ENCODE peak calls at places on chromosomes 3 and 15, in eight cellular contexts. One of them, this sample, is unnamed.

GRCh38 chr3:122668930-122669730 is 11.5 kb upstream of the PARP14 start:
- DNase-seq in astrocyte: peak
- DNase-seq in HFF-Myc: peak
- DNase-seq in sigmoid colon: no peak
- DNase-seq in AG04450: peak
- DNase-seq in CD4-positive, alpha-beta T cell: no peak
- DNase-seq in left ventricle myocardium inferior: no peak
- DNase-seq in lung: no peak
- DNase-seq in this sample: no peak

GRCh38 chr15:84914351-84914750 is 29.9 kb downstream of the SLC28A1 start:
- DNase-seq in astrocyte: no peak
- DNase-seq in HFF-Myc: no peak
- DNase-seq in sigmoid colon: no peak
- DNase-seq in AG04450: no peak
- DNase-seq in CD4-positive, alpha-beta T cell: no peak
- DNase-seq in left ventricle myocardium inferior: no peak
- DNase-seq in lung: no peak
- DNase-seq in this sample: no peak

GRCh38 chr3:22996926-22997600 is 206.1 kb upstream of the UBE2E2 start:
- DNase-seq in astrocyte: no peak
- DNase-seq in HFF-Myc: no peak
- DNase-seq in sigmoid colon: no peak
- DNase-seq in AG04450: no peak
- DNase-seq in CD4-positive, alpha-beta T cell: no peak
- DNase-seq in left ventricle myocardium inferior: no peak
- DNase-seq in lung: no peak
- DNase-seq in this sample: no peak

GRCh38 chr15:89167267-89168176 is 53.9 kb downstream of the RLBP1 start:
- DNase-seq in astrocyte: peak
- DNase-seq in HFF-Myc: peak
- DNase-seq in sigmoid colon: no peak
- DNase-seq in AG04450: no peak
- DNase-seq in CD4-positive, alpha-beta T cell: no peak
- DNase-seq in left ventricle myocardium inferior: no peak
- DNase-seq in lung: peak
- DNase-seq in this sample: no peak

GRCh38 chr3:49469037-49469875 is 811 bp upstream of the DAG1 start:
- DNase-seq in astrocyte: peak
- DNase-seq in HFF-Myc: peak
- DNase-seq in sigmoid colon: peak
- DNase-seq in AG04450: no peak
- DNase-seq in CD4-positive, alpha-beta T cell: no peak
- DNase-seq in left ventricle myocardium inferior: peak
- DNase-seq in lung: peak
- DNase-seq in this sample: no peak

GRCh38 chr15:56367156-56367555 is 1.9 kb downstream of the TEX9 start:
- DNase-seq in astrocyte: no peak
- DNase-seq in HFF-Myc: no peak
- DNase-seq in sigmoid colon: no peak
- DNase-seq in AG04450: no peak
- DNase-seq in CD4-positive, alpha-beta T cell: no peak
- DNase-seq in left ventricle myocardium inferior: no peak
- DNase-seq in lung: no peak
- DNase-seq in this sample: no peak

GRCh38 chr15:49815506-49815905 is 194.7 kb downstream of the DTWD1 start:
- DNase-seq in astrocyte: no peak
- DNase-seq in HFF-Myc: no peak
- DNase-seq in sigmoid colon: no peak
- DNase-seq in AG04450: no peak
- DNase-seq in CD4-positive, alpha-beta T cell: no peak
- DNase-seq in left ventricle myocardium inferior: no peak
- DNase-seq in lung: no peak
- DNase-seq in this sample: no peak

GRCh38 chr3:30664884-30665283 is 58.5 kb downstream of the TGFBR2 start:
- DNase-seq in astrocyte: no peak
- DNase-seq in HFF-Myc: no peak
- DNase-seq in sigmoid colon: no peak
- DNase-seq in AG04450: no peak
- DNase-seq in CD4-positive, alpha-beta T cell: no peak
- DNase-seq in left ventricle myocardium inferior: no peak
- DNase-seq in lung: no peak
- DNase-seq in this sample: no peak

GRCh38 chr3:312170-312569 is 115.6 kb downstream of the CHL1 start:
- DNase-seq in astrocyte: no peak
- DNase-seq in HFF-Myc: no peak
- DNase-seq in sigmoid colon: no peak
- DNase-seq in AG04450: no peak
- DNase-seq in CD4-positive, alpha-beta T cell: no peak
- DNase-seq in left ventricle myocardium inferior: no peak
- DNase-seq in lung: no peak
- DNase-seq in this sample: no peak

GRCh38 chr3:172787019-172787418 is 36.5 kb downstream of the ECT2 start:
- DNase-seq in astrocyte: no peak
- DNase-seq in HFF-Myc: no peak
- DNase-seq in sigmoid colon: no peak
- DNase-seq in AG04450: no peak
- DNase-seq in CD4-positive, alpha-beta T cell: no peak
- DNase-seq in left ventricle myocardium inferior: no peak
- DNase-seq in lung: no peak
- DNase-seq in this sample: no peak

GRCh38 chr15:29183071-29183831 is 86.4 kb downstream of the NSMCE3 start:
- DNase-seq in astrocyte: no peak
- DNase-seq in HFF-Myc: no peak
- DNase-seq in sigmoid colon: no peak
- DNase-seq in AG04450: no peak
- DNase-seq in CD4-positive, alpha-beta T cell: no peak
- DNase-seq in left ventricle myocardium inferior: no peak
- DNase-seq in lung: no peak
- DNase-seq in this sample: no peak

GRCh38 chr3:42020681-42021307 is 58.9 kb upstream of the ULK4 start:
- DNase-seq in astrocyte: peak
- DNase-seq in HFF-Myc: no peak
- DNase-seq in sigmoid colon: no peak
- DNase-seq in AG04450: no peak
- DNase-seq in CD4-positive, alpha-beta T cell: no peak
- DNase-seq in left ventricle myocardium inferior: no peak
- DNase-seq in lung: no peak
- DNase-seq in this sample: no peak

GRCh38 chr15:77033729-77034619 is 36.9 kb downstream of the TSPAN3 start:
- DNase-seq in astrocyte: no peak
- DNase-seq in HFF-Myc: no peak
- DNase-seq in sigmoid colon: peak
- DNase-seq in AG04450: no peak
- DNase-seq in CD4-positive, alpha-beta T cell: no peak
- DNase-seq in left ventricle myocardium inferior: no peak
- DNase-seq in lung: no peak
- DNase-seq in this sample: peak

GRCh38 chr3:16257304-16257703 is 7.4 kb downstream of the DPH3 start:
- DNase-seq in astrocyte: no peak
- DNase-seq in HFF-Myc: no peak
- DNase-seq in sigmoid colon: no peak
- DNase-seq in AG04450: no peak
- DNase-seq in CD4-positive, alpha-beta T cell: no peak
- DNase-seq in left ventricle myocardium inferior: no peak
- DNase-seq in lung: no peak
- DNase-seq in this sample: no peak

GRCh38 chr3:30632065-30632464 is 25.7 kb downstream of the TGFBR2 start:
- DNase-seq in astrocyte: no peak
- DNase-seq in HFF-Myc: no peak
- DNase-seq in sigmoid colon: no peak
- DNase-seq in AG04450: no peak
- DNase-seq in CD4-positive, alpha-beta T cell: no peak
- DNase-seq in left ventricle myocardium inferior: no peak
- DNase-seq in lung: no peak
- DNase-seq in this sample: no peak

GRCh38 chr3:40333416-40333815 is 23.9 kb downstream of the EIF1B start:
- DNase-seq in astrocyte: no peak
- DNase-seq in HFF-Myc: no peak
- DNase-seq in sigmoid colon: no peak
- DNase-seq in AG04450: no peak
- DNase-seq in CD4-positive, alpha-beta T cell: no peak
- DNase-seq in left ventricle myocardium inferior: peak
- DNase-seq in lung: no peak
- DNase-seq in this sample: no peak

GRCh38 chr3:3110749-3111361 is 681 bp upstream of the IL5RA start:
- DNase-seq in astrocyte: no peak
- DNase-seq in HFF-Myc: no peak
- DNase-seq in sigmoid colon: no peak
- DNase-seq in AG04450: no peak
- DNase-seq in CD4-positive, alpha-beta T cell: no peak
- DNase-seq in left ventricle myocardium inferior: no peak
- DNase-seq in lung: no peak
- DNase-seq in this sample: no peak

GRCh38 chr3:45927881-45928280 is 15.4 kb upstream of the CXCR6 start:
- DNase-seq in astrocyte: peak
- DNase-seq in HFF-Myc: no peak
- DNase-seq in sigmoid colon: no peak
- DNase-seq in AG04450: no peak
- DNase-seq in CD4-positive, alpha-beta T cell: no peak
- DNase-seq in left ventricle myocardium inferior: no peak
- DNase-seq in lung: no peak
- DNase-seq in this sample: no peak

GRCh38 chr15:35123743-35124142 is 38.6 kb upstream of the NANOGP8 start:
- DNase-seq in astrocyte: peak
- DNase-seq in HFF-Myc: no peak
- DNase-seq in sigmoid colon: no peak
- DNase-seq in AG04450: no peak
- DNase-seq in CD4-positive, alpha-beta T cell: no peak
- DNase-seq in left ventricle myocardium inferior: no peak
- DNase-seq in lung: no peak
- DNase-seq in this sample: no peak

GRCh38 chr3:128725932-128726690 is at the start of gene RAB7A:
- DNase-seq in astrocyte: peak
- DNase-seq in HFF-Myc: peak
- DNase-seq in sigmoid colon: peak
- DNase-seq in AG04450: peak
- DNase-seq in CD4-positive, alpha-beta T cell: peak
- DNase-seq in left ventricle myocardium inferior: peak
- DNase-seq in lung: peak
- DNase-seq in this sample: peak
- TF ChIP-seq CTCF in astrocyte: no peak
- TF ChIP-seq CTCF in HFF-Myc: no peak
- TF ChIP-seq CTCF in sigmoid colon: no peak
- TF ChIP-seq CTCF in AG04450: no peak
- TF ChIP-seq CTCF in CD4-positive, alpha-beta T cell: no peak
- TF ChIP-seq CTCF in left ventricle myocardium inferior: no peak
- TF ChIP-seq CTCF in lung: no peak
- TF ChIP-seq CTCF in this sample: no peak

DNA sequence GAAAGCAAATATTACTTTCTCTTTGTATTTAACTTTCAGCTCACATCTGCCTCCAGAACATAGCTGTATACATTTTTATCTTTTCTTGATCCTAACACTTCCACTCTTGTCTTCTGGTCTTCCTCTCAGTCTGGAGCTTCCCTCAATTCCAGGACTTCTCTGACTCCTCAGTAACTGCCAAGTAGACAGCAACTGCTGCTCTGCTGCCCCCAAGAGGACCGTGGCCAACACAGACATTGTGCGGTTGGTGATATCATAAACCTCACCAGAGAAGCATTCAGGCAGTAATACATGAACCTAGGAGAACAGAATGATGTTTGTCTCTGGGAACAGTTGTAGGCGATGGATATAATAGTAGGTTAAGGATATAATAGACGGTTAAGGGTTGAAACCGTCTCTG is 45.2 kb upstream of the FGF12 start:
- DNase-seq in astrocyte: peak
- DNase-seq in HFF-Myc: no peak
- DNase-seq in sigmoid colon: no peak
- DNase-seq in AG04450: no peak
- DNase-seq in CD4-positive, alpha-beta T cell: no peak
- DNase-seq in left ventricle myocardium inferior: peak
- DNase-seq in lung: no peak
- DNase-seq in this sample: no peak
- TF ChIP-seq CTCF in astrocyte: peak
- TF ChIP-seq CTCF in HFF-Myc: peak
- TF ChIP-seq CTCF in sigmoid colon: no peak
- TF ChIP-seq CTCF in AG04450: peak
- TF ChIP-seq CTCF in CD4-positive, alpha-beta T cell: no peak
- TF ChIP-seq CTCF in left ventricle myocardium inferior: peak
- TF ChIP-seq CTCF in lung: no peak
- TF ChIP-seq CTCF in this sample: no peak

DNA sequence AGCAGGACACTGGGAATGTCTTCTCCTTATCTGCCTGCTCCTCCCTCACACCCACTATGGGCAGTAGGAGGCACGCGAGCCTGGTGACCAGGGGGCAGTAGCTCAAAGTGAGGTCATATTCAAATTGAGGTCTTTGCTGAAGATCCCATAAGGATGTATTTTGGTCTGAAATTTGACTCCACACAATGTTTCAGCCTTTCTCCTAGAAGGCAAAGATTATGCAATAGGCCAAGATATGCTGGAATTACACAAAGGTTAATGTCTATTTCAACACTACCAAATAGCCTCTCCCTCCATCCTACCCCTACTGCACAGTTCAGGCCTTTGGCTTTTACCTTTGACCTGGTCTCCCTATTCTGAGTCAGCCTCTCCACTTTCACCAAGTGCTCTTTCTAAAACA is 203.0 kb downstream of the TIGIT start:
- DNase-seq in astrocyte: peak
- DNase-seq in HFF-Myc: peak
- DNase-seq in sigmoid colon: no peak
- DNase-seq in AG04450: no peak
- DNase-seq in CD4-positive, alpha-beta T cell: no peak
- DNase-seq in left ventricle myocardium inferior: no peak
- DNase-seq in lung: no peak
- DNase-seq in this sample: no peak
- TF ChIP-seq CTCF in astrocyte: no peak
- TF ChIP-seq CTCF in HFF-Myc: no peak
- TF ChIP-seq CTCF in sigmoid colon: no peak
- TF ChIP-seq CTCF in AG04450: no peak
- TF ChIP-seq CTCF in CD4-positive, alpha-beta T cell: no peak
- TF ChIP-seq CTCF in left ventricle myocardium inferior: no peak
- TF ChIP-seq CTCF in lung: no peak
- TF ChIP-seq CTCF in this sample: no peak

DNA sequence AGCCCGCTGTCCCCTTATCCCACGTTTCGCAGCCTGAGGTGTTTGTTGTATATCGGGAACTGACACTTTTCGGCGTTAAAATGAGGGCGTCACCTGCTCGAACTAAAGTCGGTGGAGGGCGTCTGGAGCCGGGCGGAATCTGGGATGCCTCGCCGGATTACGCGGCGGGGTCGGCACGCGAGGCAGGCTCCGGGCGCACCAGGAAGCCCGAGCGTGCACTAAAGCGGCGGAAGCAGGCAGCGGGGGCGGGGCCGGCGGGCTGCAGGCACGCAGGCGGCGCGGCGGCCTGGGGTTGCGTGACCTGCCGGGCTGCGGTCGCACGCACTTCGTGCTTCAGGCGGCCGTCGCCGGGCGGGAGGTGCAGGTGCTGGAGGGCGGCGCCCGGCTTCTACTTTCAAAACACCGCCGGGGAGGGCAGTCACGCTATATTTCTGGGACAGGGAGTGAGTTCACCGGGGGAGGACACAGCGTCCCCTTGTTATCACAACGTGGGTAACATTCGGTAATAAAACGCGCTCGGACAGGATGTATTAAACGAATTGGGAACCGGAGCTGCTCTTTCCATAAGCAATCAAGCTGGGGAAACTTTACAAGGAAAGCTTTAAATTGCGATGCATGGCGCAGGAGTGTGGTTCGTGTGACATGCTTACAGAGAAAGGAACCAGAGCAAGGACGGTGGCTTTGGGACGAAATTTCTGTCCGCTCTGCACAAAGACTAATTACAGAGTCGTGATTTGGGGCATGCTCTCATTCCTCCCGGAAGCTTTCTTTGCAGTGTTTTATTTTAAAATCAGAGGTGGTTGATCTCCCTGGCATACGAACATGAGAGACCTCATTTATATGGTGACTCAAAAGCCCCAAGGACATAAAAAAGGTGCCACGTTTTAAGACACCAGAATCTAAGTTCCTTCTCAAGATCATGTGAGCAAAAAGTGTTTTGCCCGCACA is 9.1 kb upstream of the LEKR1 start:
- DNase-seq in astrocyte: peak
- DNase-seq in HFF-Myc: peak
- DNase-seq in sigmoid colon: peak
- DNase-seq in AG04450: no peak
- DNase-seq in CD4-positive, alpha-beta T cell: peak
- DNase-seq in left ventricle myocardium inferior: peak
- DNase-seq in lung: peak
- DNase-seq in this sample: peak
- TF ChIP-seq CTCF in astrocyte: no peak
- TF ChIP-seq CTCF in HFF-Myc: no peak
- TF ChIP-seq CTCF in sigmoid colon: no peak
- TF ChIP-seq CTCF in AG04450: peak
- TF ChIP-seq CTCF in CD4-positive, alpha-beta T cell: no peak
- TF ChIP-seq CTCF in left ventricle myocardium inferior: no peak
- TF ChIP-seq CTCF in lung: no peak
- TF ChIP-seq CTCF in this sample: no peak